ENCODE peak calls at places on chromosome 14, in eight cellular contexts. One of them, this sample, is unnamed.

GRCh38 chr14:52589646-52590045 is 37.0 kb downstream of the GPR137C start:
- DNase-seq in PC-3: no peak
- DNase-seq in SK-N-SH: no peak
- DNase-seq in neural progenitor cell: no peak
- DNase-seq in GM23248: no peak
- DNase-seq in HCT116: no peak
- DNase-seq in OCI-LY7: no peak
- DNase-seq in MM.1S: no peak
- DNase-seq in this sample: no peak

GRCh38 chr14:21768116-21768874 is 94.7 kb upstream of the OR4E1 start:
- DNase-seq in PC-3: peak; percentile 53
- DNase-seq in SK-N-SH: peak; percentile 11
- DNase-seq in neural progenitor cell: peak; percentile 80
- DNase-seq in GM23248: peak; percentile 12
- DNase-seq in HCT116: peak; percentile 32
- DNase-seq in OCI-LY7: peak; percentile 48
- DNase-seq in MM.1S: peak; percentile 79
- DNase-seq in this sample: peak; percentile 55

GRCh38 chr14:64296561-64296960 is 2.4 kb upstream of the ESR2 start:
- DNase-seq in PC-3: peak; percentile 56
- DNase-seq in SK-N-SH: no peak
- DNase-seq in neural progenitor cell: no peak
- DNase-seq in GM23248: no peak
- DNase-seq in HCT116: no peak
- DNase-seq in OCI-LY7: no peak
- DNase-seq in MM.1S: no peak
- DNase-seq in this sample: peak; percentile 17

GRCh38 chr14:61668267-61668666 is 27.0 kb upstream of the HIF1A start:
- DNase-seq in PC-3: peak; percentile 97
- DNase-seq in SK-N-SH: no peak
- DNase-seq in neural progenitor cell: no peak
- DNase-seq in GM23248: no peak
- DNase-seq in HCT116: no peak
- DNase-seq in OCI-LY7: no peak
- DNase-seq in MM.1S: no peak
- DNase-seq in this sample: no peak

GRCh38 chr14:35402323-35403084 is 2.0 kb downstream of the NFKBIA start:
- DNase-seq in PC-3: no peak
- DNase-seq in SK-N-SH: no peak
- DNase-seq in neural progenitor cell: no peak
- DNase-seq in GM23248: peak; percentile 50
- DNase-seq in HCT116: no peak
- DNase-seq in OCI-LY7: peak; percentile 15
- DNase-seq in MM.1S: no peak
- DNase-seq in this sample: no peak

GRCh38 chr14:24508155-24508554 is at the start of gene CMA1:
- DNase-seq in PC-3: no peak
- DNase-seq in SK-N-SH: no peak
- DNase-seq in neural progenitor cell: no peak
- DNase-seq in GM23248: no peak
- DNase-seq in HCT116: no peak
- DNase-seq in OCI-LY7: no peak
- DNase-seq in MM.1S: no peak
- DNase-seq in this sample: no peak

GRCh38 chr14:24171422-24172260 is at the start of gene REC8:
- DNase-seq in PC-3: no peak
- DNase-seq in SK-N-SH: peak; percentile 97
- DNase-seq in neural progenitor cell: peak; percentile 99
- DNase-seq in GM23248: no peak
- DNase-seq in HCT116: no peak
- DNase-seq in OCI-LY7: no peak
- DNase-seq in MM.1S: no peak
- DNase-seq in this sample: peak; percentile 95

GRCh38 chr14:51959928-51960327 is 29.4 kb upstream of the RTRAF start:
- DNase-seq in PC-3: no peak
- DNase-seq in SK-N-SH: no peak
- DNase-seq in neural progenitor cell: no peak
- DNase-seq in GM23248: no peak
- DNase-seq in HCT116: no peak
- DNase-seq in OCI-LY7: no peak
- DNase-seq in MM.1S: no peak
- DNase-seq in this sample: no peak

GRCh38 chr14:76810953-76811400 is 1.7 kb downstream of the ANGEL1 start:
- DNase-seq in PC-3: peak; percentile 57
- DNase-seq in SK-N-SH: peak; percentile 36
- DNase-seq in neural progenitor cell: peak; percentile 31
- DNase-seq in GM23248: peak; percentile 68
- DNase-seq in HCT116: peak; percentile 13
- DNase-seq in OCI-LY7: peak; percentile 56
- DNase-seq in MM.1S: peak; percentile 36
- DNase-seq in this sample: peak; percentile 44

GRCh38 chr14:55373784-55374725 is 37.6 kb downstream of the ATG14 start:
- DNase-seq in PC-3: peak; percentile 90
- DNase-seq in SK-N-SH: no peak
- DNase-seq in neural progenitor cell: no peak
- DNase-seq in GM23248: peak; percentile 78
- DNase-seq in HCT116: peak; percentile 40
- DNase-seq in OCI-LY7: peak; percentile 5
- DNase-seq in MM.1S: no peak
- DNase-seq in this sample: peak; percentile 42

GRCh38 chr14:99829450-99829849 is 36.2 kb downstream of the EML1 start:
- DNase-seq in PC-3: no peak
- DNase-seq in SK-N-SH: no peak
- DNase-seq in neural progenitor cell: no peak
- DNase-seq in GM23248: no peak
- DNase-seq in HCT116: no peak
- DNase-seq in OCI-LY7: no peak
- DNase-seq in MM.1S: no peak
- DNase-seq in this sample: no peak

GRCh38 chr14:67583711-67584644 is 16.1 kb downstream of the PIGH start:
- DNase-seq in PC-3: peak; percentile 72
- DNase-seq in SK-N-SH: peak; percentile 80
- DNase-seq in neural progenitor cell: peak; percentile 70
- DNase-seq in GM23248: peak; percentile 58
- DNase-seq in HCT116: peak; percentile 47
- DNase-seq in OCI-LY7: peak; percentile 64
- DNase-seq in MM.1S: peak; percentile 18
- DNase-seq in this sample: peak; percentile 67

GRCh38 chr14:36863271-36863670 is 201.6 kb downstream of the PAX9 start:
- DNase-seq in PC-3: peak; percentile 33
- DNase-seq in SK-N-SH: no peak
- DNase-seq in neural progenitor cell: no peak
- DNase-seq in GM23248: peak; percentile 5
- DNase-seq in HCT116: no peak
- DNase-seq in OCI-LY7: no peak
- DNase-seq in MM.1S: no peak
- DNase-seq in this sample: no peak

GRCh38 chr14:75125617-75126016 is 1.2 kb downstream of the NEK9 start:
- DNase-seq in PC-3: peak; percentile 58
- DNase-seq in SK-N-SH: peak; percentile 12
- DNase-seq in neural progenitor cell: no peak
- DNase-seq in GM23248: peak; percentile 85
- DNase-seq in HCT116: no peak
- DNase-seq in OCI-LY7: no peak
- DNase-seq in MM.1S: no peak
- DNase-seq in this sample: no peak

GRCh38 chr14:68692916-68693771 is 99.7 kb downstream of the ZFP36L1 start:
- DNase-seq in PC-3: no peak
- DNase-seq in SK-N-SH: no peak
- DNase-seq in neural progenitor cell: no peak
- DNase-seq in GM23248: peak; percentile 90
- DNase-seq in HCT116: no peak
- DNase-seq in OCI-LY7: no peak
- DNase-seq in MM.1S: no peak
- DNase-seq in this sample: no peak

GRCh38 chr14:34172052-34172451 is 221.2 kb upstream of the EGLN3 start:
- DNase-seq in PC-3: no peak
- DNase-seq in SK-N-SH: no peak
- DNase-seq in neural progenitor cell: no peak
- DNase-seq in GM23248: no peak
- DNase-seq in HCT116: no peak
- DNase-seq in OCI-LY7: no peak
- DNase-seq in MM.1S: no peak
- DNase-seq in this sample: no peak

GRCh38 chr14:21860172-21860571 is 186.6 kb upstream of the OR4E1 start:
- DNase-seq in PC-3: peak; percentile 40
- DNase-seq in SK-N-SH: peak; percentile 5
- DNase-seq in neural progenitor cell: peak; percentile 56
- DNase-seq in GM23248: peak; percentile 8
- DNase-seq in HCT116: peak; percentile 22
- DNase-seq in OCI-LY7: peak; percentile 40
- DNase-seq in MM.1S: peak; percentile 34
- DNase-seq in this sample: no peak

GRCh38 chr14:72680853-72681640 is 212.9 kb downstream of the DPF3 start:
- DNase-seq in PC-3: peak; percentile 94
- DNase-seq in SK-N-SH: no peak
- DNase-seq in neural progenitor cell: peak; percentile 9
- DNase-seq in GM23248: peak; percentile 38
- DNase-seq in HCT116: no peak
- DNase-seq in OCI-LY7: no peak
- DNase-seq in MM.1S: no peak
- DNase-seq in this sample: no peak

GRCh38 chr14:72683787-72684186 is 210.1 kb downstream of the DPF3 start:
- DNase-seq in PC-3: no peak
- DNase-seq in SK-N-SH: no peak
- DNase-seq in neural progenitor cell: no peak
- DNase-seq in GM23248: no peak
- DNase-seq in HCT116: no peak
- DNase-seq in OCI-LY7: no peak
- DNase-seq in MM.1S: no peak
- DNase-seq in this sample: no peak

GRCh38 chr14:72679591-72680151 is 214.2 kb downstream of the DPF3 start:
- DNase-seq in PC-3: no peak
- DNase-seq in SK-N-SH: peak; percentile 58
- DNase-seq in neural progenitor cell: peak; percentile 74
- DNase-seq in GM23248: no peak
- DNase-seq in HCT116: no peak
- DNase-seq in OCI-LY7: no peak
- DNase-seq in MM.1S: no peak
- DNase-seq in this sample: no peak

GRCh38 chr14:72679106-72679505 is 214.8 kb downstream of the DPF3 start:
- DNase-seq in PC-3: no peak
- DNase-seq in SK-N-SH: peak; percentile 48
- DNase-seq in neural progenitor cell: peak; percentile 7
- DNase-seq in GM23248: peak; percentile 48
- DNase-seq in HCT116: no peak
- DNase-seq in OCI-LY7: no peak
- DNase-seq in MM.1S: no peak
- DNase-seq in this sample: no peak

GRCh38 chr14:72682188-72682587 is 211.7 kb downstream of the DPF3 start:
- DNase-seq in PC-3: peak; percentile 36
- DNase-seq in SK-N-SH: peak; percentile 36
- DNase-seq in neural progenitor cell: no peak
- DNase-seq in GM23248: peak; percentile 82
- DNase-seq in HCT116: no peak
- DNase-seq in OCI-LY7: no peak
- DNase-seq in MM.1S: no peak
- DNase-seq in this sample: no peak
- H3K9me3 ChIP-seq in PC-3: no peaks in the 10 kb centered on the region
- H3K9me3 ChIP-seq in SK-N-SH: no peaks in the 10 kb centered on the region
- H3K9me3 ChIP-seq in neural progenitor cell: no peaks in the 10 kb centered on the region
- H3K9me3 ChIP-seq in GM23248: no peaks in the 10 kb centered on the region
- H3K9me3 ChIP-seq in HCT116: no peaks in the 10 kb centered on the region
- H3K9me3 ChIP-seq in OCI-LY7: no peaks in the 10 kb centered on the region
- H3K9me3 ChIP-seq in MM.1S: no peaks in the 10 kb centered on the region
- H3K9me3 ChIP-seq in this sample: no peaks in the 10 kb centered on the region

DNA sequence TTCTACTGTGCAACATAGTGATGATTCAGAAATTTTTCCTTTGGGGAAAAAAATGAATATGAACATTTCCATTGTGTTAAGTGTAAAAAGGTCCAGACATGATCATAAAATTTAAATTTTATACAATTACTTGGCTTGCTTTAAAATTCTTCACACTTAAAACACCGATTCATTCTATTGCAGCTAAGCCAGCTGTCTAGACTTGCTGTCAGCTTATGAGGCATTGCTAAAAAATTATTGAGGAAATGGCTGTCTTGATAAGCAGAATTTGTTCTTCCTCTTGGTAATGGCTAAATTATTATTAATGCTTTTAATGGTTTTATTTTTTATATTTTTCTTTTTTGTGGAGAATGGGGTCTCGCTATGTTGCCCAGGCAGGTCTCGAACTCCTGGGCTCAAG is 1.8 kb downstream of the LYSET start:
- DNase-seq in PC-3: no peak
- DNase-seq in SK-N-SH: no peak
- DNase-seq in neural progenitor cell: no peak
- DNase-seq in GM23248: no peak
- DNase-seq in HCT116: no peak
- DNase-seq in OCI-LY7: no peak
- DNase-seq in MM.1S: no peak
- DNase-seq in this sample: no peak
- H2AFZ ChIP-seq in PC-3: no peak overlapping the region
- H2AFZ ChIP-seq in SK-N-SH: no peak overlapping the region
- H2AFZ ChIP-seq in neural progenitor cell: no peak overlapping the region
- H2AFZ ChIP-seq in GM23248: no peak overlapping the region
- H2AFZ ChIP-seq in HCT116: no peak overlapping the region
- H2AFZ ChIP-seq in OCI-LY7: no peak overlapping the region
- H2AFZ ChIP-seq in MM.1S: no peak overlapping the region
- H2AFZ ChIP-seq in this sample: no peak overlapping the region

GRCh38 chr14:95849761-95850160 is 26.9 kb upstream of the TUNAR start:
- DNase-seq in PC-3: no peak
- DNase-seq in SK-N-SH: no peak
- DNase-seq in neural progenitor cell: no peak
- DNase-seq in GM23248: no peak
- DNase-seq in HCT116: no peak
- DNase-seq in OCI-LY7: no peak
- DNase-seq in MM.1S: no peak
- DNase-seq in this sample: no peak

GRCh38 chr14:95855606-95856005 is 21.0 kb upstream of the TUNAR start:
- DNase-seq in PC-3: no peak
- DNase-seq in SK-N-SH: no peak
- DNase-seq in neural progenitor cell: no peak
- DNase-seq in GM23248: no peak
- DNase-seq in HCT116: no peak
- DNase-seq in OCI-LY7: no peak
- DNase-seq in MM.1S: no peak
- DNase-seq in this sample: no peak

DNA sequence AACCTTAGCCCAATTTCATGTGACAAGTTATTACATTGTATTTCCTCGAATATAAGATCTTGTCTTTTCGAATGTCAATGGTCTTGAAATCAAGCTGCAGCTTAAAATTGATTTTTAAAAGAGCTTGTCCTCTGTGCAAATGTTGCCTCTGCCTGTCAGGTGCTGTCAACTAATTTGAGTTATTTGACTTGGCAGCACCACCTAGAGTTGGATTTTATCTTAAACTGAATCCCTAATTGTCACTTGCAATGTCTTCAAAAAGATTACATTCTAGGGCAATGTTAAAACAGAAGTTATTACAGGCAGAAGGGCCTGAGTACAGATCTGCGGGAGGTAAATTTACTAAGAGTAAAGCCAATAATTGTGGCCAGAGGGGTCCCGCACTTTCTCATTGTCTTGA is 26.2 kb upstream of the TUNAR start:
- DNase-seq in PC-3: no peak
- DNase-seq in SK-N-SH: no peak
- DNase-seq in neural progenitor cell: no peak
- DNase-seq in GM23248: no peak
- DNase-seq in HCT116: no peak
- DNase-seq in OCI-LY7: peak; percentile 26
- DNase-seq in MM.1S: no peak
- DNase-seq in this sample: no peak
- TF ChIP-seq EZH2phosphoT487 in PC-3: no peak
- TF ChIP-seq EZH2phosphoT487 in SK-N-SH: no peak
- TF ChIP-seq EZH2phosphoT487 in neural progenitor cell: no peak
- TF ChIP-seq EZH2phosphoT487 in GM23248: no peak
- TF ChIP-seq EZH2phosphoT487 in HCT116: no peak
- TF ChIP-seq EZH2phosphoT487 in OCI-LY7: no peak
- TF ChIP-seq EZH2phosphoT487 in MM.1S: no peak
- TF ChIP-seq EZH2phosphoT487 in this sample: no peak

GRCh38 chr14:79424462-79424861 is 786.8 kb downstream of the DIO2 start:
- DNase-seq in PC-3: no peak
- DNase-seq in SK-N-SH: no peak
- DNase-seq in neural progenitor cell: no peak
- DNase-seq in GM23248: no peak
- DNase-seq in HCT116: no peak
- DNase-seq in OCI-LY7: no peak
- DNase-seq in MM.1S: no peak
- DNase-seq in this sample: no peak
- H3K9me3 ChIP-seq in PC-3: no peaks in the 10 kb centered on the region
- H3K9me3 ChIP-seq in SK-N-SH: no peaks in the 10 kb centered on the region
- H3K9me3 ChIP-seq in neural progenitor cell: no peaks in the 10 kb centered on the region
- H3K9me3 ChIP-seq in GM23248: no peaks in the 10 kb centered on the region
- H3K9me3 ChIP-seq in HCT116: peaks cover 5% of the 10 kb centered on the region
- H3K9me3 ChIP-seq in OCI-LY7: no peaks in the 10 kb centered on the region
- H3K9me3 ChIP-seq in MM.1S: no peaks in the 10 kb centered on the region
- H3K9me3 ChIP-seq in this sample: no peaks in the 10 kb centered on the region